ENCODE peak calls at places on chromosomes 2 and 18, in ten cellular contexts. S is dorsolateral prefrontal cortex, T is GM13977, R is spleen, D is HFF-Myc, P is GM12865, A is endothelial cell, B is hepatocyte, J is BE2C, C is chondrocyte. G is an unnamed sample.
A peak's percentile ranks its signal among the peaks of the same experiment; 100 is the strongest.

GRCh38 chr2:135744761-135745314 is 3.2 kb downstream of the UBXN4 start:
- DNase-seq in S (no peak), T (peak; percentile 36), R (peak; percentile 29), D (no peak), P (peak; percentile 42), A (peak; percentile 7), B (peak; percentile 39), J (peak; percentile 39), C (no peak), G (peak; percentile 34)

GRCh38 chr2:241559489-241560180 is 1.1 kb downstream of the BOK start:
- DNase-seq in S (peak; percentile 81), T (peak; percentile 59), R (no peak), D (no peak), P (peak; percentile 50), A (peak; percentile 49), B (peak; percentile 45), J (no peak), C (peak; percentile 83), G (no peak)

GRCh38 chr2:157055660-157056199 is 201.8 kb upstream of the GALNT5 start:
- DNase-seq in S (no peak), T (no peak), R (no peak), D (peak; percentile 26), P (peak; percentile 12), A (no peak), B (peak; percentile 46), J (no peak), C (no peak), G (no peak)

GRCh38 chr18:6920099-6920955 is 190.8 kb downstream of the ARHGAP28 start:
- DNase-seq in S (peak; percentile 55), T (peak; percentile 48), R (no peak), D (peak; percentile 68), P (peak; percentile 57), A (peak; percentile 80), B (peak; percentile 72), J (peak; percentile 29), C (no peak), G (peak; percentile 52)

GRCh38 chr2:173741715-173742114 is 223.5 kb downstream of the SP3 start:
- DNase-seq in S (no peak), T (no peak), R (no peak), D (no peak), P (no peak), A (no peak), B (no peak), J (peak; percentile 34), C (no peak), G (no peak)

GRCh38 chr2:127847926-127848325 is 10.0 kb downstream of the POLR2D start:
- DNase-seq in S (no peak), T (no peak), R (no peak), D (no peak), P (no peak), A (no peak), B (no peak), J (no peak), C (no peak), G (no peak)

GRCh38 chr18:9705183-9705864 is 2.8 kb upstream of the RAB31 start:
- DNase-seq in S (no peak), T (no peak), R (no peak), D (no peak), P (no peak), A (no peak), B (peak; percentile 41), J (no peak), C (no peak), G (no peak)

GRCh38 chr2:209102319-209102718 is 321.5 kb upstream of the MAP2 start:
- DNase-seq in S (no peak), T (no peak), R (no peak), D (no peak), P (no peak), A (no peak), B (no peak), J (no peak), C (no peak), G (no peak)

GRCh38 chr2:3618367-3618766 is 23.5 kb downstream of the COLEC11 start:
- DNase-seq in S (no peak), T (no peak), R (no peak), D (no peak), P (no peak), A (no peak), B (no peak), J (no peak), C (no peak), G (no peak)

GRCh38 chr2:121078869-121079268 is 206.1 kb downstream of the TFCP2L1 start:
- DNase-seq in S (no peak), T (no peak), R (no peak), D (no peak), P (no peak), A (no peak), B (no peak), J (no peak), C (no peak), G (no peak)

GRCh38 chr2:134714228-134714627 is 4.6 kb downstream of the TMEM163 start:
- DNase-seq in S (no peak), T (no peak), R (no peak), D (no peak), P (no peak), A (no peak), B (no peak), J (no peak), C (no peak), G (no peak)

GRCh38 chr2:207616185-207616584 is 9.0 kb downstream of the METTL21A start:
- DNase-seq in S (no peak), T (no peak), R (no peak), D (no peak), P (no peak), A (no peak), B (peak; percentile 6), J (no peak), C (no peak), G (no peak)

GRCh38 chr18:5628512-5629255 is 84.9 kb upstream of the EPB41L3 start:
- DNase-seq in S (no peak), T (peak; percentile 61), R (peak; percentile 73), D (no peak), P (no peak), A (peak; percentile 38), B (peak; percentile 70), J (peak; percentile 1), C (peak; percentile 90), G (peak; percentile 64)

GRCh38 chr2:241977557-241978300 is 108.2 kb downstream of the RTP5 start:
- DNase-seq in S (no peak), T (no peak), R (peak; percentile 72), D (no peak), P (peak; percentile 19), A (no peak), B (no peak), J (no peak), C (no peak), G (no peak)

GRCh38 chr2:161983896-161984295 is 90.1 kb downstream of the DPP4 start:
- DNase-seq in S (no peak), T (no peak), R (no peak), D (peak; percentile 47), P (no peak), A (no peak), B (no peak), J (no peak), C (no peak), G (no peak)

GRCh38 chr18:50158866-50159653 is 35.9 kb downstream of the MYO5B start:
- DNase-seq in S (no peak), T (no peak), R (no peak), D (no peak), P (no peak), A (no peak), B (peak; percentile 67), J (no peak), C (no peak), G (no peak)

GRCh38 chr18:66757946-66758345 is 154.1 kb upstream of the CDH19 start:
- DNase-seq in S (no peak), T (no peak), R (no peak), D (no peak), P (no peak), A (no peak), B (no peak), J (no peak), C (no peak), G (no peak)

DNA sequence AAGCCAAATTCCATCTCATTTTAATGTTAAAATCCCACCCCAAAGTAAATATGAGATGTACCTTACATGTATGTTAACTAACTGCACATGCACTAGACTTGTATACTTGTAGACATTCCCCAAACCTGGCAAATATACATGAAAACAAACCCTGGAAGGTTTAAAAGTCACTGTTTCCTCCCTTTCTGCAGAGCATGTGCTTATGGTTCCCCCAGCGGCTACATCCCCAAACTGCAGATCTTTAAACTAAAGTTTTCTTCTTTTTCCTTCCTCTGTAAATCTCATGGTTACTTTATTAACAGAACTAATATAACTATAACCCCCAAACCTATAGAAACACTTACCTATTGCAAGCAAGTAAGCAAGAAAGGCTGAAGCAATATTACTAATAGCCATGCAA is 731.5 kb downstream of the LRP1B start:
- DNase-seq in S (no peak), T (no peak), R (no peak), D (no peak), P (peak; percentile 16), A (peak; percentile 16), B (peak; percentile 35), J (no peak), C (no peak), G (no peak)
- TF ChIP-seq CTCF in S (peak; percentile 23), T (peak; percentile 47), R (no peak), D (peak; percentile 49), P (peak; percentile 32), A (peak; percentile 32), B (peak; percentile 51), J (no peak), C (peak; percentile 81), G (no peak)

GRCh38 chr2:200811336-200812121 is at the start of gene BZW1:
- DNase-seq in S (peak; percentile 92), T (peak; percentile 96), R (peak; percentile 99), D (peak; percentile 85), P (peak; percentile 98), A (peak; percentile 95), B (peak; percentile 98), J (peak; percentile 97), C (peak; percentile 97), G (peak; percentile 97)
- TF ChIP-seq CTCF in S (peak; percentile 41), T (no peak), R (peak; percentile 10), D (no peak), P (no peak), A (no peak), B (no peak), J (no peak), C (no peak), G (no peak)

GRCh38 chr2:26785431-26786206 is at the start of gene CENPA:
- DNase-seq in S (peak; percentile 97), T (peak; percentile 99), R (peak; percentile 97), D (peak; percentile 99), P (peak; percentile 99), A (peak; percentile 96), B (peak; percentile 98), J (peak; percentile 97), C (peak; percentile 97), G (peak; percentile 99)
- TF ChIP-seq CTCF in S (peak; percentile 68), T (no peak), R (peak; percentile 71), D (no peak), P (no peak), A (peak; percentile 72), B (peak; percentile 4), J (peak; percentile 6), C (peak; percentile 53), G (no peak)

DNA sequence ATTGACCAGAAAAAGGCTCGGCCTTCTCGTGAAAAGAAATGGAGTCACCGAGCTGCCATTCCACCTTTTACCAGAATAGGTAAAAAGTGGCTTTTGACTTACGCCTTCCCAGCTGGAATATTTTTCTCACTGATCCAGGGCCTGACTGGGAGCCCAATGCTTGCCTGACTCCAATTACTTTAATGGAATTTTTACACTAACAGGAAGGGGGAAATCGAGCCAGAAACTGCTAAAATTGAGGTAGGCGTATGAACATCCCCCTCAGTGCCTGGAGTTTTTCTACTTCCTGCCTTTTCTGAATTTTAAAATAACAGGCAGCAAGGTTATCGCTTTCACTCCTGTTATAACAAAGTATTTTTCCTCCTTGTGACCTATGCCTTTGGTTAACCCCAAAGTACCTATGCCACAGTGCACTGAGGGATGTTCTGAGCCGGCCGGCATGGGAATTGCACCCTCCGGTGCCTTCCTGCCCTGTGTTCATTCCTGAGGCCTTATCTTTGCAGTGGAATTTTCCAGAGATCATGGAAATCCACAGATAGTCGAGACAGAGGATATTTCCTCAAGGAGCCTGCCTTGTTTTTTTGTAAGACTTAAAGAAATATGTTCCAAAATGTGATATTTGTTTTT is 18.3 kb upstream of the RPL31 start:
- DNase-seq in S (no peak), T (no peak), R (no peak), D (no peak), P (no peak), A (no peak), B (peak; percentile 41), J (no peak), C (no peak), G (no peak)
- TF ChIP-seq CTCF in S (no peak), T (no peak), R (no peak), D (no peak), P (no peak), A (no peak), B (no peak), J (no peak), C (no peak), G (no peak)

G was measured in GM13976.